ENCODE peak calls at places on chromosome 11, in ten cellular contexts. H is HFFc6, G is AG09309, J is hippocampal formation, X is GF-D8, B is NCI-H2029 treated with DMSO at 0.1 percent for 48 hours, R is colonic mucosa, L is Karpas-422, C is astrocyte of the spinal cord, F is islet precursor cell. O is an unnamed sample.

GRCh38 chr11:456533-456932 is 6.5 kb downstream of the PTDSS2 start:
- DNase-seq in X (no peak), C (no peak), L (no peak), B (no peak), G (no peak), F (no peak), H (no peak), R (no peak), J (no peak), O (no peak)

GRCh38 chr11:66815646-66816045 is 27.6 kb upstream of the RCE1 start:
- DNase-seq in F (no peak), C (peak), H (peak), B (no peak), R (no peak), G (no peak), L (no peak), J (no peak), X (no peak), O (no peak)

GRCh38 chr11:100776212-100776896 is 89.3 kb downstream of the ARHGAP42 start:
- DNase-seq in C (peak), J (no peak), B (no peak), G (no peak), X (no peak), F (no peak), L (no peak), R (no peak), H (peak), O (peak)

GRCh38 chr11:105609341-105609781 is 512 bp upstream of the GRIA4 start:
- DNase-seq in C (peak), L (peak), R (peak), X (no peak), G (no peak), F (peak), H (no peak), J (peak), B (no peak), O (peak)

GRCh38 chr11:1793091-1793490 is 29.4 kb upstream of the CTSD start:
- DNase-seq in J (no peak), B (no peak), X (no peak), C (peak), G (no peak), H (no peak), F (no peak), L (no peak), R (no peak), O (no peak)

GRCh38 chr11:8839957-8840945 is 70.7 kb upstream of the AKIP1 start:
- DNase-seq in L (no peak), B (peak), G (no peak), R (peak), J (peak), X (no peak), C (peak), H (no peak), F (peak), O (peak)

GRCh38 chr11:11020219-11020726 is 162.4 kb upstream of the ZBED5 start:
- DNase-seq in R (no peak), X (no peak), G (no peak), C (no peak), B (no peak), F (no peak), J (no peak), H (no peak), L (no peak), O (no peak)

GRCh38 chr11:65692367-65692766 is 19.7 kb upstream of the KAT5 start:
- DNase-seq in G (no peak), B (no peak), C (no peak), L (no peak), J (no peak), X (no peak), F (no peak), H (no peak), R (no peak), O (no peak)

GRCh38 chr11:114129699-114130659 is 70.5 kb downstream of the ZBTB16 start:
- DNase-seq in B (no peak), L (no peak), F (no peak), R (no peak), G (no peak), X (no peak), J (no peak), C (no peak), H (no peak), O (no peak)

GRCh38 chr11:99584822-99585221 is 564.1 kb downstream of the CNTN5 start:
- DNase-seq in J (no peak), H (no peak), B (no peak), X (no peak), L (no peak), R (no peak), F (no peak), G (no peak), C (no peak), O (no peak)

GRCh38 chr11:128470081-128470480 is 117.3 kb downstream of the ETS1 start:
- DNase-seq in H (no peak), J (no peak), G (no peak), F (no peak), B (no peak), X (no peak), L (peak), R (no peak), C (no peak), O (no peak)

GRCh38 chr11:35632301-35632700 is 14.0 kb downstream of the FJX1 start:
- DNase-seq in R (no peak), G (no peak), F (no peak), C (peak), H (no peak), J (no peak), L (no peak), B (no peak), X (no peak), O (peak)

GRCh38 chr11:12114487-12115033 is 4.2 kb downstream of the MICAL2 start:
- DNase-seq in L (no peak), G (no peak), R (no peak), B (no peak), C (peak), X (no peak), F (no peak), J (no peak), H (no peak), O (peak)

GRCh38 chr11:66843776-66844495 is 695 bp downstream of the RCE1 start:
- DNase-seq in L (no peak), R (no peak), B (no peak), H (no peak), J (no peak), X (no peak), G (no peak), C (no peak), F (no peak), O (no peak)

GRCh38 chr11:50298182-50298988 is 265.7 kb downstream of the OR4C45 start:
- DNase-seq in R (no peak), F (no peak), X (no peak), C (no peak), B (no peak), J (no peak), L (no peak), H (no peak), G (no peak), O (no peak)

O was measured in fibroblast of lung.